ENCODE peak calls at places on chromosomes 13 and 19, in five cellular contexts. B, G, H, E and V are unnamed samples.

GRCh38 chr13:27372896-27373295 is 51.5 kb upstream of the GTF3A start:
- DNase-seq in B (peak; percentile 31), G (no peak), H (no peak), E (peak; percentile 40), V (no peak)

GRCh38 chr13:36135876-36136275 is 4.7 kb upstream of the DCLK1 start:
- DNase-seq in B (no peak), G (no peak), H (no peak), E (no peak), V (no peak)

GRCh38 chr19:3721131-3721899 is 13.1 kb downstream of the TJP3 start:
- DNase-seq in B (peak; percentile 87), G (peak; percentile 96), H (peak; percentile 75), E (peak; percentile 97), V (peak; percentile 62)

GRCh38 chr19:480016-480855 is 16.1 kb upstream of the MADCAM1 start:
- DNase-seq in B (peak; percentile 76), G (peak; percentile 77), H (peak; percentile 42), E (peak; percentile 84), V (no peak)

GRCh38 chr19:35557539-35558399 is 5.7 kb downstream of the ATP4A start:
- DNase-seq in B (peak; percentile 55), G (peak; percentile 96), H (peak; percentile 48), E (peak; percentile 95), V (peak; percentile 25)

GRCh38 chr13:26051231-26052135 is at the start of gene SHISA2:
- DNase-seq in B (peak; percentile 68), G (peak; percentile 71), H (peak; percentile 54), E (peak; percentile 93), V (peak; percentile 49)

GRCh38 chr13:85317781-85318180 is 481.4 kb downstream of the SLITRK6 start:
- DNase-seq in B (no peak), G (no peak), H (no peak), E (no peak), V (no peak)

GRCh38 chr13:24148414-24149305 is 11.9 kb upstream of the SPATA13 start:
- DNase-seq in B (peak; percentile 98), G (peak; percentile 99), H (peak; percentile 97), E (no peak), V (peak; percentile 98)

GRCh38 chr13:101690871-101691270 is 238.4 kb downstream of the ITGBL1 start:
- DNase-seq in B (peak; percentile 5), G (no peak), H (peak; percentile 19), E (no peak), V (no peak)

GRCh38 chr19:6324757-6325156 is 8.7 kb downstream of the ACER1 start:
- DNase-seq in B (no peak), G (no peak), H (no peak), E (no peak), V (no peak)

GRCh38 chr13:22077205-22077683 is 406.4 kb downstream of the FGF9 start:
- DNase-seq in B (no peak), G (no peak), H (no peak), E (no peak), V (no peak)

GRCh38 chr19:45279587-45280192 is 28.6 kb downstream of the MARK4 start:
- DNase-seq in B (no peak), G (no peak), H (no peak), E (no peak), V (no peak)

GRCh38 chr13:33798023-33798422 is 19.9 kb upstream of the RFC3 start:
- DNase-seq in B (no peak), G (no peak), H (no peak), E (no peak), V (no peak)

GRCh38 chr19:10289836-10290438 is at the start of gene ICAM5:
- DNase-seq in B (peak; percentile 74), G (no peak), H (no peak), E (no peak), V (no peak)

DNA sequence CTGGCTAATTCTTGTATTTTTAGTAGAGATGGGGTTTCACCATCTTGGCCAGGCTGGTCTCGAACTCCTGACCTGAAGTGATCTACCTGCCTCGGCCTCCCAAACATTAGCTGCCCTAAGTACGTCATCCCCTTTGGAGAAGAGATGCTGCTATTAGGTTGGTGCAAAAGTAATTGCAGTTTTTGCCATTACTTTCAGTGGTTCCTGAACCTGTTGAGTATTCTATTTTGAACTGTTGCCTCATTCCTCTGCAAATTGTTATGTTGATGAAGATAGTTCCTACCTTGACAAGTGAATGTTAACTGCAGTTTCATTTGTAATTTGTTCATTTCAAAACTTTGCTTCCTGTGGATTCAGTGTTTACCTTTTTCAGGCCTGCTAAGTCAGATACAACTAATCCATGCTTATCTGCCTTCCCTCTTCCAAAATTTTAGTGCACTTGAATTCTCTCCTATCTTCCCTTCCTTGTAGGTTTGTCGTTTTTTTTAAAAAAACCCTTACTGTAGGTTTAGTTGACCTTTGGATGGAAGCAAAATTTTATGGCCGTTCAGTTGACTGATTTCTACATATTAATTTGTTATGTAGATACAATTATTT is 24.0 kb downstream of the ZMYM2 start:
- DNase-seq in B (no peak), G (no peak), H (no peak), E (no peak), V (no peak)
- H3K79me2 ChIP-seq in B (peaks cover 100% of the 10 kb centered on the region), G (peaks cover 51% of the 10 kb centered on the region), H (peaks cover 29% of the 10 kb centered on the region), E (peaks cover 100% of the 10 kb centered on the region), V (peaks cover 95% of the 10 kb centered on the region)

DNA sequence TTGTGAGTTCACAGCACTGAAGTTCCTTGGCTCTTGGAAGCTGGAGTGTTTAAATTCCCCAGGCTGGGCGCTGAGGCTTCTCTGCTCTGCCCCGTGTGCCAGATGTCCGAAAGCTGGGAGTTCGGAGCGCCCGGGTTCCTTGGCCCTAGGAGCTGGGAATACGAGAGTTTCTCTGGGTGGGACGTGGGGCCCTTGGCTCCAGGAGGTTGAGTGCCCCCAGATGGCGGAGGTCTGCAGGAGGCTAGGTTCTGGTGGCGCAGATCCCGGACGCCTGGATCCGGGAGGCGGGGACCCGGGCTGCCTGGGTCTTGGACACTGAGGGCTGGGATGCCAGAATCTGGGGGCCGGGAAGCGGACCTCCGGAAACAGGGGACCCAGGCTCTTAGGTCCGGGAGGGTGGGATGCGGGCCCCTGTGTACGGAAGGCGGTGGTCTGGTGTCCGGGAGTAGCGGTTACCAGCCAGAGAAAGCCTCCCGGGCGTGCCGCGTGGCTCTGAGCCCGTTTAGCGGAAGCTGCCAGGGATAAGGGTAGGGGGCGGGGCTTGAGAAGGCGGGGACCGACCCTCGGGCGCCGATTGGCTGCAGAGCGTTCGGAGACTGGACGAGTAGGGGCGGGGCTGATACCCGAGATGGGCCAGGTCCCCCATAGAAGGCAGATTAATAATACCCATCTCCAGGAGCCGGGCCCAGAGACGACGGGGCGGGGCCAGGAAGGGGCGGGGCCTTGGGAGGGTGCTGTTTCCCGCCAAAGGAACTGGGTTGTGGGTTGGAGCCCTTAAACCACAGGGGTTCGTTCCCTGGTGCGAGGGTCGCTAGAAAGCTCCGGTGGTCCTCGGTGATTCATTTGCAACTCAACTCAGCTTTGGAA is at the start of gene SLC1A5:
- DNase-seq in B (peak; percentile 99), G (peak; percentile 99), H (peak; percentile 96), E (peak; percentile 99), V (peak; percentile 86)
- H3K79me2 ChIP-seq in B (peaks cover 62% of the 10 kb centered on the region), G (peaks cover 48% of the 10 kb centered on the region), H (peaks cover 49% of the 10 kb centered on the region), E (peaks cover 49% of the 10 kb centered on the region), V (peaks cover 51% of the 10 kb centered on the region)

GRCh38 chr13:106484755-106485193 is 50.7 kb downstream of the EFNB2 start:
- DNase-seq in B (no peak), G (no peak), H (peak; percentile 65), E (no peak), V (no peak)
- H3K79me2 ChIP-seq in B (no peaks in the 10 kb centered on the region), G (no peaks in the 10 kb centered on the region), H (no peaks in the 10 kb centered on the region), E (no peaks in the 10 kb centered on the region), V (no peaks in the 10 kb centered on the region)

DNA sequence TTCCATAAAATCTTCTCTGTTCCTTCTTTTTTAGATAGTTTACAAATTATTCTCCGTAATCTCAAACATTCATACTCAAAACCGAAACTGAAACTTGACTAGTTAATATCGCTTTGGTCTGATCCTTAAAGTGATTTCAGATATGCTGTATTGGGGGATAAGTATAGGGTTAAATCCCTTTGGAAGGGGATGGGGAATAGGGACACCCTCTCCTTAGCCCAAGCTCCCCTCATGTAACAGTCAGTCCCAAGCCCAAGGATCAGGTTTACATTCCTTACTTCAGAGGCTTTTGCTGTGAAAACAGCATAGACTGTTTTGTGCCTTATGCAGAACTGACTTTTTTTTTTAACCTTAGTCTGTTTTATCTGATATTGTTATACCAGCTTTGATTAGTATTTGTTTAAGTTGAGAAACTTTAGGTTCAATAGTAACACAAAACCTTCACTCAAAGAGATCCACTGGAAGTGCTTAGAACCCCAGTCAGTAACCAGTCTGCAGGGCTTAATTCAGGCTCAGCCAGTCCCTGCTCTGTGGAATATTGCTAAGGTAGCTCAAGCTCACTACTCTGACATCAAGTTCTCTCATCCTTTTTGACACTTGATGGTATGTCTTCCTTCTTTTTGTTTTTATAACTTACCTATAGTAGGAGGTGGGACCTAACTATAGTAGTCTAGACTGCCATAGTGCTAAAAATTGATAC is 10.5 kb downstream of the CDADC1 start:
- DNase-seq in B (no peak), G (no peak), H (no peak), E (no peak), V (no peak)
- H3K79me2 ChIP-seq in B (no peaks in the 10 kb centered on the region), G (no peaks in the 10 kb centered on the region), H (no peaks in the 10 kb centered on the region), E (no peaks in the 10 kb centered on the region), V (no peaks in the 10 kb centered on the region)

GRCh38 chr13:111201304-111201940 is 86.3 kb downstream of the ARHGEF7 start:
- DNase-seq in B (no peak), G (no peak), H (no peak), E (no peak), V (no peak)

GRCh38 chr13:111204438-111205177 is 89.5 kb downstream of the ARHGEF7 start:
- DNase-seq in B (peak; percentile 88), G (peak; percentile 86), H (peak; percentile 86), E (peak; percentile 63), V (peak; percentile 56)

GRCh38 chr13:111203742-111204386 is 88.8 kb downstream of the ARHGEF7 start:
- DNase-seq in B (no peak), G (no peak), H (no peak), E (no peak), V (no peak)

GRCh38 chr13:111202745-111203144 is 87.6 kb downstream of the ARHGEF7 start:
- DNase-seq in B (peak; percentile 62), G (peak; percentile 82), H (peak; percentile 82), E (no peak), V (peak; percentile 85)

DNA sequence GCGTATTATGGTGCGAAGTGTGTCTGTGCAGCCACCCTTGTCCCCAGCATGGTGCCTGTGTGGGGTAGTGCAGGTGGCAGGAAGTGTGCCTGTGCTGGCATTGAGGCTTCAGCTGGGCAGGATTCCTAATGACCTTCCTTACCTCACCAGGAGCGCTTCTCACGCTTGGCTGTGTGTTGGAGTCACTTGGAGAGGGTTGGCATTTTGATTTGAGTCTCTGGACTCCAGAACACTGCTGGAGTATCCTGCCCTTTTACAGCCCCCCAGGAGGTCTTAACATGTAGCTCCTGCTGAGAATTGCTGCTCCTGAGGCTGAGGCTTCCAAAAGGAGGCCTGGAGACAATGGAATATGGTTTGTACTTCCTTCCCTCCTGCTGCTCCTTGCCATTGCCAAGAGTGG is 87.0 kb downstream of the ARHGEF7 start:
- DNase-seq in B (no peak), G (peak; percentile 66), H (no peak), E (no peak), V (no peak)
- H3K79me2 ChIP-seq in B (peaks cover 95% of the 10 kb centered on the region), G (peaks cover 35% of the 10 kb centered on the region), H (peaks cover 56% of the 10 kb centered on the region), E (peaks cover 95% of the 10 kb centered on the region), V (peaks cover 90% of the 10 kb centered on the region)

GRCh38 chr19:47183579-47183978 is 47.4 kb downstream of the BBC3 start:
- DNase-seq in B (no peak), G (no peak), H (no peak), E (no peak), V (no peak)
- H3K79me2 ChIP-seq in B (peaks cover 74% of the 10 kb centered on the region), G (peaks cover 6% of the 10 kb centered on the region), H (peaks cover 1% of the 10 kb centered on the region), E (peaks cover 43% of the 10 kb centered on the region), V (peaks cover 43% of the 10 kb centered on the region)

GRCh38 chr19:2543463-2544442 is 67.8 kb downstream of the GADD45B start:
- DNase-seq in B (peak; percentile 100), G (peak; percentile 99), H (peak; percentile 98), E (peak; percentile 97), V (peak; percentile 98)
- H3K79me2 ChIP-seq in B (no peaks in the 10 kb centered on the region), G (no peaks in the 10 kb centered on the region), H (no peaks in the 10 kb centered on the region), E (no peaks in the 10 kb centered on the region), V (no peaks in the 10 kb centered on the region)